ENCODE peak calls at places on chromosome 3, in nine cellular contexts. T is activated naive CD4-positive, alpha-beta T cell treated with anti-CD3 and anti-CD28 coated beads, Interleukin-2, amount 50 U/mL, for 16 hours; S is HTR-8/SVneo; U is fibroblast of the conjunctiva; Q is heart left ventricle; A is stimulated activated CD8-positive, alpha-beta memory T cell treated with anti-CD3 and anti-CD28 coated beads, Interleukin-4, amount 100 ng/mL, for 4 hours; K is astrocyte; C is NCI-H2081; F is WTC11. B is an unnamed sample.

GRCh38 chr3:47496892-47497291 is 16.6 kb downstream of the ELP6 start:
- DNase-seq in U (no peak), S (no peak), F (no peak), C (no peak), T (no peak), K (no peak), A (no peak), Q (no peak), B (no peak)

GRCh38 chr3:56879453-56880224 is 77.9 kb upstream of the ARHGEF3 start:
- DNase-seq in S (no peak), F (no peak), K (peak), Q (no peak), C (no peak), U (peak), A (no peak), T (no peak), B (no peak)

GRCh38 chr3:115831864-115832263 is 208.6 kb downstream of the GAP43 start:
- DNase-seq in Q (no peak), K (no peak), C (no peak), T (no peak), F (no peak), U (no peak), S (no peak), A (no peak), B (no peak)

GRCh38 chr3:149770246-149770645 is 18.0 kb upstream of the COMMD2 start:
- DNase-seq in F (no peak), T (no peak), C (no peak), U (no peak), K (no peak), A (no peak), S (no peak), Q (no peak), B (no peak)

GRCh38 chr3:51243919-51244318 is 141.2 kb upstream of the MANF start:
- DNase-seq in C (no peak), T (no peak), A (no peak), Q (no peak), U (no peak), F (no peak), S (no peak), K (no peak), B (no peak)

GRCh38 chr3:17456650-17457049 is 285.8 kb downstream of the TBC1D5 start:
- DNase-seq in A (no peak), T (no peak), C (no peak), Q (no peak), U (no peak), S (no peak), K (no peak), F (no peak), B (no peak)

GRCh38 chr3:24088782-24089181 is 143.7 kb downstream of the NR1D2 start:
- DNase-seq in S (no peak), A (no peak), U (peak), T (no peak), C (no peak), K (no peak), Q (no peak), F (no peak), B (peak)

GRCh38 chr3:117681619-117682018 is 972.0 kb downstream of the TUSC7 start:
- DNase-seq in S (no peak), F (no peak), C (no peak), T (no peak), K (peak), Q (no peak), A (no peak), U (peak), B (peak)

GRCh38 chr3:13044496-13045244 is 28.6 kb downstream of the IQSEC1 start:
- DNase-seq in K (no peak), A (no peak), T (no peak), C (no peak), S (no peak), U (no peak), F (no peak), Q (no peak), B (no peak)

GRCh38 chr3:3295586-3295985 is 116.1 kb upstream of the CRBN start:
- DNase-seq in S (no peak), T (no peak), Q (no peak), K (no peak), F (no peak), U (no peak), A (no peak), C (no peak), B (no peak)

GRCh38 chr3:2937578-2937977 is 172.6 kb downstream of the IL5RA start:
- DNase-seq in T (no peak), Q (no peak), F (no peak), K (no peak), U (no peak), C (peak), A (no peak), S (no peak), B (no peak)

GRCh38 chr3:192866804-192867203 is 50.9 kb downstream of the MB21D2 start:
- DNase-seq in K (no peak), U (no peak), F (no peak), C (no peak), Q (no peak), S (no peak), A (no peak), T (no peak), B (no peak)

GRCh38 chr3:182000454-182000853 is 288.7 kb downstream of the SOX2 start:
- DNase-seq in Q (no peak), S (no peak), C (no peak), A (no peak), F (no peak), U (no peak), K (no peak), T (no peak), B (no peak)

GRCh38 chr3:128714887-128715496 is 11.0 kb upstream of the RAB7A start:
- DNase-seq in Q (no peak), T (no peak), F (no peak), K (no peak), U (no peak), C (no peak), A (no peak), S (no peak), B (no peak)

GRCh38 chr3:170585937-170586310 is at the start of gene SLC7A14:
- DNase-seq in F (peak), T (no peak), S (peak), Q (peak), A (no peak), K (no peak), U (no peak), C (peak), B (no peak)

GRCh38 chr3:154936196-154936595 is 143.9 kb upstream of the MME start:
- DNase-seq in T (no peak), F (no peak), Q (no peak), K (no peak), S (no peak), A (no peak), U (no peak), C (no peak), B (no peak)

GRCh38 chr3:49462222-49462621 is 7.8 kb upstream of the DAG1 start:
- DNase-seq in S (no peak), K (peak), U (no peak), T (no peak), Q (no peak), A (no peak), C (no peak), F (no peak), B (peak)

GRCh38 chr3:165056510-165056909 is 21.8 kb downstream of the SI start:
- DNase-seq in T (no peak), Q (no peak), F (no peak), A (no peak), S (no peak), K (no peak), C (no peak), U (no peak), B (no peak)

GRCh38 chr3:138459619-138460535 is 25.5 kb downstream of the ESYT3 start:
- DNase-seq in A (no peak), Q (no peak), U (no peak), S (no peak), F (no peak), K (no peak), C (no peak), T (no peak), B (no peak)

GRCh38 chr3:43183456-43183855 is 77.6 kb upstream of the POMGNT2 start:
- DNase-seq in K (no peak), A (no peak), T (no peak), U (no peak), Q (no peak), C (no peak), F (no peak), S (no peak), B (no peak)

GRCh38 chr3:160128086-160128485 is 97.1 kb upstream of the C3orf80 start:
- DNase-seq in Q (no peak), K (peak), T (no peak), C (no peak), A (no peak), F (no peak), U (no peak), S (no peak), B (no peak)

GRCh38 chr3:100087203-100087602 is 27.1 kb downstream of the FILIP1L start:
- DNase-seq in T (no peak), S (no peak), C (no peak), Q (no peak), F (no peak), K (peak), A (no peak), U (peak), B (peak)

GRCh38 chr3:106446271-106446670 is 577.5 kb upstream of the CBLB start:
- DNase-seq in U (no peak), F (no peak), T (no peak), S (no peak), K (no peak), A (no peak), C (no peak), Q (no peak), B (no peak)

GRCh38 chr3:182636646-182637045 is 156.7 kb upstream of the ATP11B start:
- DNase-seq in T (no peak), K (peak), S (no peak), Q (no peak), C (no peak), U (no peak), F (no peak), A (no peak), B (peak)

GRCh38 chr3:152185941-152186630 is 82.6 kb upstream of the MBNL1 start:
- DNase-seq in S (no peak), F (no peak), K (no peak), U (peak), A (no peak), Q (no peak), C (no peak), T (no peak), B (peak)

GRCh38 chr3:150797155-150797554 is 34.2 kb upstream of the SIAH2 start:
- DNase-seq in S (no peak), K (no peak), Q (no peak), C (no peak), A (no peak), U (no peak), T (no peak), F (no peak), B (peak)

GRCh38 chr3:197749315-197749600 is 425 bp upstream of the FYTTD1 start:
- DNase-seq in K (peak), T (peak), A (no peak), U (no peak), S (peak), C (peak), F (peak), Q (peak), B (no peak)

GRCh38 chr3:129577925-129578742 is 28.3 kb downstream of the PLXND1 start:
- DNase-seq in C (no peak), K (no peak), U (no peak), T (no peak), S (no peak), Q (no peak), F (no peak), A (no peak), B (no peak)

GRCh38 chr3:82048711-82049110 is 287.3 kb upstream of the GBE1 start:
- DNase-seq in A (no peak), S (no peak), U (no peak), C (peak), Q (no peak), F (no peak), K (no peak), T (no peak), B (no peak)

GRCh38 chr3:113695818-113696645 is at the start of gene USF3:
- DNase-seq in C (peak), S (peak), Q (peak), A (peak), T (peak), U (no peak), F (peak), K (peak), B (peak)

GRCh38 chr3:172261053-172261452 is 187.2 kb downstream of the GHSR start:
- DNase-seq in T (no peak), F (no peak), S (no peak), Q (no peak), A (no peak), K (no peak), U (no peak), C (no peak), B (peak)

GRCh38 chr3:57958642-57959406 is 49.4 kb upstream of the FLNB start:
- DNase-seq in Q (peak), F (no peak), S (no peak), K (peak), A (no peak), C (no peak), T (no peak), U (no peak), B (peak)

GRCh38 chr3:142876417-142876816 is 12.5 kb downstream of the PCOLCE2 start:
- DNase-seq in T (no peak), A (no peak), F (no peak), C (no peak), K (no peak), U (no peak), S (no peak), Q (no peak), B (no peak)

GRCh38 chr3:50347187-50347813 is 1.8 kb upstream of the ZMYND10 start:
- DNase-seq in C (peak), A (peak), Q (peak), T (peak), F (peak), K (peak), U (no peak), S (peak), B (peak)

GRCh38 chr3:10955694-10956453 is 36.7 kb upstream of the SLC6A1 start:
- DNase-seq in K (no peak), A (no peak), C (no peak), F (no peak), T (no peak), U (no peak), S (no peak), Q (peak), B (no peak)

GRCh38 chr3:58351920-58352319 is 19.2 kb downstream of the PXK start:
- DNase-seq in Q (no peak), F (peak), C (peak), K (no peak), U (no peak), A (no peak), T (no peak), S (no peak), B (no peak)

B was measured in amniotic epithelial cell.